ENCODE peak calls at places on chromosomes 7 and 10, in six cellular contexts. Q, O, H, A, R and F are unnamed samples.

GRCh38 chr10:114987995-114988394 is 50.0 kb downstream of the TRUB1 start:
- DNase-seq in A (no peak), H (no peak), Q (no peak), R (no peak), O (no peak), F (no peak)

GRCh38 chr7:95609277-95609971 is 13.1 kb upstream of the PDK4 start:
- DNase-seq in R (peak; percentile 41), O (no peak), Q (no peak), H (no peak), A (peak; percentile 45), F (peak; percentile 64)

GRCh38 chr7:52500796-52501195 is 534.6 kb upstream of the POM121L12 start:
- DNase-seq in O (no peak), A (no peak), Q (no peak), H (no peak), R (no peak), F (no peak)

GRCh38 chr10:44761076-44761475 is 150.1 kb upstream of the TMEM72 start:
- DNase-seq in Q (no peak), O (no peak), H (no peak), A (no peak), R (no peak), F (no peak)

GRCh38 chr7:35255417-35255798 is 1.5 kb upstream of the TBX20 start:
- DNase-seq in R (no peak), Q (no peak), H (no peak), O (no peak), A (no peak), F (no peak)

GRCh38 chr10:9214618-9215017 is 1160.1 kb downstream of the GATA3 start:
- DNase-seq in H (no peak), Q (no peak), R (no peak), O (no peak), A (no peak), F (no peak)

GRCh38 chr10:126170367-126170766 is 217.9 kb downstream of the ADAM12 start:
- DNase-seq in R (no peak), H (no peak), Q (no peak), A (no peak), O (no peak), F (no peak)

GRCh38 chr7:155213385-155213784 is 84.3 kb upstream of the INSIG1 start:
- DNase-seq in R (peak; percentile 21), O (no peak), H (no peak), Q (no peak), A (no peak), F (no peak)

GRCh38 chr7:101330011-101330484 is 8.4 kb upstream of the IFT22 start:
- DNase-seq in A (no peak), R (no peak), Q (no peak), H (no peak), O (no peak), F (no peak)

GRCh38 chr10:46542567-46543323 is 13.7 kb downstream of the GPRIN2 start:
- DNase-seq in Q (no peak), R (no peak), O (no peak), H (no peak), A (no peak), F (no peak)

GRCh38 chr10:22986771-22987542 is 59.1 kb downstream of the ARMC3 start:
- DNase-seq in R (peak; percentile 35), H (no peak), Q (no peak), O (no peak), A (no peak), F (peak; percentile 28)

GRCh38 chr7:151796091-151796870 is 80.6 kb downstream of the PRKAG2 start:
- DNase-seq in H (no peak), A (no peak), R (peak; percentile 57), Q (no peak), O (peak; percentile 61), F (no peak)

GRCh38 chr7:151115121-151115835 is 29.0 kb downstream of the AGAP3 start:
- DNase-seq in R (no peak), Q (peak; percentile 60), H (no peak), A (no peak), O (no peak), F (peak; percentile 55)

GRCh38 chr7:35735396-35735795 is 40.5 kb upstream of the HERPUD2 start:
- DNase-seq in H (no peak), A (no peak), O (no peak), R (no peak), Q (no peak), F (no peak)

GRCh38 chr10:103232772-103233488 is 12.8 kb upstream of the RPEL1 start:
- DNase-seq in R (peak; percentile 79), H (no peak), A (no peak), O (no peak), Q (no peak), F (no peak)

GRCh38 chr7:24968165-24968564 is 11.8 kb downstream of the OSBPL3 start:
- DNase-seq in A (no peak), Q (no peak), H (no peak), O (no peak), R (no peak), F (no peak)

GRCh38 chr10:48330269-48330668 is 23.8 kb downstream of the MAPK8 start:
- DNase-seq in O (no peak), Q (no peak), A (no peak), H (no peak), R (no peak), F (no peak)

GRCh38 chr7:2735744-2736143 is 47.7 kb downstream of the AMZ1 start:
- DNase-seq in A (no peak), H (no peak), Q (no peak), R (no peak), O (no peak), F (no peak)

GRCh38 chr7:28081016-28081415 is 99.6 kb downstream of the JAZF1 start:
- DNase-seq in H (no peak), R (no peak), Q (no peak), O (no peak), A (no peak), F (no peak)

DNA sequence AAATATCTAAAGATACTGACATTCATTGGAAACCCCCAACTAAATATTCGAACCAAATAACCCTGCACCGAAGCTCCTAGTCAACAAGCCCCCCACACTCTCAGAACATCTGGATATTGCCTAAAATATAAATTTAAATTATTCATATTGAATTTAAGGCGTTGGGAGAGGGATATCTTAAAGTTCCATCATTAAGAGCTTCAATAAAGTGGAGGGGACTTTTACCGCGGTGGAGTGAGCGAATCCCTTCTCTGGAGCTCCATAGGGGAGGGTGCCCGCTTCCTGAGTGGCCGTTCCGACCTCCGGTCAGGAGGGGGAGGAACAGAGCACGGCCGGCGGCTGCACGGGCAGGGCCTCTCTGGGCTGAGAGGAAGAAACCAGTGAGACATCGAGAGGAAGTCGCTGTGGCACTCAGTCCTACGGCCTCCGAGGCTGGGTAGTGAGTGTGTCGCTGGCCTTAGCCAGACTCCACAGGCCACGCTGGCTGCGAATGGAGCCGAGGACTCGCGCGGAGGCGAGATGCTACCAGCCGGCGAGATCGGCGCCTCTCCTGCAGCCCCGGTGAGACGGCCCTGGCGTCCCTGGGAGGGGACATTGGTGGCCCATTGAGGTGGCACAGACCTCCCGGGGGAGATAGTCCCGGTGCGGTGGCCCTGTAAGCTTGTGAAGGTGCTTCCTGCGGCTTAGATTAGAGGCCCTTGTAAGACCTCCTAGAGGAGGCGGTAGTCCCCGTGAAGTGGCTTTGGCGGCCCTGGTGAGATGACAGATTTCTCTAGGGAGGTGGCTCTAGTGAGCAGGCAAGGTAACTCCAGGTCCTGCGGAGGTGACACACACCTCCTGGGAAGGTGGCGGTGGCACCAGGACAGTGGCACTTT is at the start of gene RINT1:
- DNase-seq in R (peak; percentile 91), H (peak; percentile 93), Q (peak; percentile 80), O (peak; percentile 90), A (peak; percentile 86), F (peak; percentile 94)
- TF ChIP-seq POLR2A in R (peak; percentile 98), H (peak; percentile 99), Q (peak; percentile 99), O (peak; percentile 99), A (peak; percentile 59), F (peak; percentile 96)

GRCh38 chr10:80173441-80173840 is 31.9 kb downstream of the ANXA11 start:
- DNase-seq in O (no peak), H (no peak), A (no peak), Q (no peak), R (no peak), F (no peak)

GRCh38 chr10:80170641-80171040 is 34.7 kb downstream of the ANXA11 start:
- DNase-seq in O (no peak), A (no peak), H (no peak), R (no peak), Q (no peak), F (no peak)

GRCh38 chr10:80170026-80170425 is 35.3 kb downstream of the ANXA11 start:
- DNase-seq in Q (no peak), O (no peak), H (no peak), A (no peak), R (no peak), F (no peak)

GRCh38 chr10:80172896-80173295 is 32.4 kb downstream of the ANXA11 start:
- DNase-seq in O (no peak), A (no peak), Q (no peak), R (no peak), H (no peak), F (peak; percentile 12)

DNA sequence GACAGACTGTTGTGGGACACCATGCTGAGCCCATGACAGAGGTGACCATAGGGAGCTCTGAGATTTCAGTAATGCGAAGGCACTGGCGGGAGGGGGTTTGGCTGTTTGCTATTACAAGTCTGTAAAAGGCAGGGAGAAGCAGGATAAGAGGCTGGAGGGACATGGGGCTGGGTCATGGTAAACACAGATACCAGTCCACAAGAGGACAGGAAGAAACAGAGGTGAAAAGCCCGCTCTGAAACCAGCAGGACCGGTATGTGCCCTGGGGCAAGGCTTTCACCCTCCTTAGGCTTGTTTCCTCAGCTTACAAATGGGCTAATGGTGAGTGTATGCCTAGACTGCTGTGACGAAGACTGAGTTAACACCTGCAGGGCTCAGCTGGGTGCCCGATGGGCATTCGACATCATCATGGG is 34.1 kb downstream of the ANXA11 start:
- DNase-seq in H (no peak), Q (no peak), O (no peak), R (no peak), A (peak; percentile 41), F (no peak)
- TF ChIP-seq POLR2A in H (no peak), Q (no peak), O (no peak), R (no peak), A (no peak), F (no peak)

DNA sequence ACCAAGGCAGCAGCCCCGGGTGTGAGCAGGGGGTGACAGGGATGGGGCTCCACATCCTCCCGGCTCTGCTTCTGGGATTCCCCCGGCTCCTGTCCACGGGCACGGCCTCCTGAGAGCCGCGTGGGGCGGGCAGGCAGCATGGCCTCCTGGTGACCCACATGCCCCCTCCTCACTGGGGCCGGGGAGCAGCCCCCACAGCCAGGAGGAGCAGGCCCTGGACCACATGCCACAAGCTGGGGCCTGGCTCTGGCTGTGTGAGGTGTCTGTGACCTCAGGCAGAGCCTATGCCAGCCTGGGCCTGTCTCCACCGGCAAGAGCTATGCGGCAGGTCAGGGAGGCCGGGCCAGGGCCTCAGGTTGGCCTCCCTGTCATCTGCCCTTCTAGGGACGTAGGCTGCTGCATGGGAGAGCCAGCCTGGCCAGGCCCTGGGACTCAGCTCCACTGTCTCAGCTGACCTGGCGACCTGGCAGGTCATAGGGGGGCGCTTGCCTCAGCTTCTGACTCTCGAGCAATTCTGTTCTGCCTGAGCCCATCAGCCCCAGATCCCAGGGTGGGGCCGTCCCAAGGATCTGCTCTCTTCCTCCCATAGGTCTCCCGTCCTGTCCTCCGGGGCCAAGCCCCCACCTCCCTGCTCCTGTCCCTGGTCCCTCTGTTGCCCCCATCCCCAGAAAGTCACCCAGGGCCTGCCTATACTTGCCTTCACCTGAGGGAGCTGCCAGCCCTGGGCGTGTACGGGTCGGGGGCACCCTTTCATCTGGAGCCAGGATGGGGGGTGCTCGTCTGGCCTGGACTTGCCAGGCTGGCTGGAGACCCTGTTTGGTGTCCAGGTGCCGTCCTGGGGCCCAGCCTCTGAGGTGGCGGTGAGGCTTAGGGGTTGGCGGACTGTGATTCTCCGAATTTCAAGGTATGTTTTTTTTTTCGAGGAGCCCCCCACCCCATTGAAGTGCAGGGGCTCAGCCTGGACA is 3.9 kb upstream of the TMEM184A start:
- DNase-seq in H (no peak), R (no peak), A (peak; percentile 85), Q (no peak), O (no peak), F (no peak)
- TF ChIP-seq POLR2A in H (no peak), R (no peak), A (no peak), Q (no peak), O (no peak), F (no peak)

GRCh38 chr10:11017575-11018425 is at the start of gene CELF2:
- DNase-seq in Q (peak; percentile 27), A (peak; percentile 23), O (no peak), R (no peak), H (peak; percentile 16), F (peak; percentile 5)
- TF ChIP-seq POLR2A in Q (no peak), A (no peak), O (no peak), R (no peak), H (no peak), F (no peak)